ENCODE peak calls at places on chromosomes 6 and 20, in seven cellular contexts. H, F, O, L, A, W and E are unnamed samples.
A peak's percentile ranks its signal among the peaks of the same experiment; 100 is the strongest.

GRCh38 chr6:168284187-168284586 is 35.4 kb downstream of the DACT2 start:
- DNase-seq in H (no peak), F (no peak), O (no peak), L (no peak), A (no peak), W (no peak), E (no peak)

GRCh38 chr6:116511424-116512131 is at the start of gene CALHM5:
- DNase-seq in H (peak; percentile 10), F (peak; percentile 59), O (no peak), L (peak; percentile 43), A (peak; percentile 94), W (peak; percentile 61), E (peak; percentile 85)

GRCh38 chr6:148431413-148431812 is 88.8 kb downstream of the SASH1 start:
- DNase-seq in H (no peak), F (no peak), O (no peak), L (no peak), A (no peak), W (no peak), E (no peak)

GRCh38 chr6:7243188-7243942 is 69.6 kb downstream of the SSR1 start:
- DNase-seq in H (peak; percentile 54), F (peak; percentile 56), O (no peak), L (no peak), A (peak; percentile 64), W (peak; percentile 71), E (peak; percentile 78)

GRCh38 chr6:20417819-20418218 is 16.1 kb downstream of the E2F3 start:
- DNase-seq in H (no peak), F (no peak), O (no peak), L (no peak), A (no peak), W (no peak), E (no peak)

GRCh38 chr20:1440024-1440423 is 26.6 kb downstream of the NSFL1C start:
- DNase-seq in H (no peak), F (no peak), O (no peak), L (no peak), A (peak; percentile 12), W (no peak), E (peak; percentile 54)

GRCh38 chr6:116847234-116847633 is 18.4 kb upstream of the GPRC6A start:
- DNase-seq in H (peak; percentile 4), F (no peak), O (no peak), L (no peak), A (peak; percentile 41), W (peak; percentile 40), E (peak; percentile 2)

GRCh38 chr20:16020971-16021370 is 552.3 kb downstream of the KIF16B start:
- DNase-seq in H (peak; percentile 48), F (no peak), O (no peak), L (no peak), A (peak; percentile 1), W (no peak), E (peak; percentile 70)

GRCh38 chr20:37323985-37324384 is 22.0 kb upstream of the SRC start:
- DNase-seq in H (no peak), F (no peak), O (no peak), L (no peak), A (peak; percentile 92), W (no peak), E (peak; percentile 77)

GRCh38 chr20:37651932-37652331 is 41.9 kb upstream of the CTNNBL1 start:
- DNase-seq in H (peak; percentile 18), F (no peak), O (peak; percentile 71), L (peak; percentile 35), A (no peak), W (peak; percentile 36), E (no peak)

GRCh38 chr20:14142964-14143627 is 147.8 kb downstream of the MACROD2 start:
- DNase-seq in H (no peak), F (no peak), O (no peak), L (no peak), A (peak; percentile 56), W (no peak), E (peak; percentile 34)

GRCh38 chr6:88031550-88031949 is 16.1 kb upstream of the SPACA1 start:
- DNase-seq in H (no peak), F (no peak), O (no peak), L (no peak), A (no peak), W (no peak), E (peak; percentile 0)

GRCh38 chr6:111950661-111951426 is 77.6 kb upstream of the FYN start:
- DNase-seq in H (no peak), F (no peak), O (no peak), L (peak; percentile 20), A (peak; percentile 37), W (no peak), E (peak; percentile 74)

GRCh38 chr20:50799890-50800550 is 5.2 kb downstream of the BCAS4 start:
- DNase-seq in H (no peak), F (no peak), O (no peak), L (no peak), A (no peak), W (no peak), E (no peak)

GRCh38 chr20:19757973-19758887 is at the start of gene RIN2:
- DNase-seq in H (peak; percentile 98), F (peak; percentile 90), O (peak; percentile 92), L (peak; percentile 89), A (peak; percentile 87), W (peak; percentile 38), E (peak; percentile 91)

GRCh38 chr6:145368075-145368474 is 367.2 kb downstream of the EPM2A start:
- DNase-seq in H (no peak), F (no peak), O (no peak), L (no peak), A (peak; percentile 4), W (no peak), E (peak; percentile 56)

GRCh38 chr20:46293084-46293483 is 15.2 kb downstream of the CDH22 start:
- DNase-seq in H (peak; percentile 31), F (no peak), O (no peak), L (no peak), A (peak; percentile 52), W (peak; percentile 33), E (peak; percentile 30)

GRCh38 chr20:6632187-6632586 is 135.3 kb upstream of the BMP2 start:
- DNase-seq in H (no peak), F (peak; percentile 25), O (no peak), L (peak; percentile 17), A (no peak), W (peak; percentile 71), E (peak; percentile 14)

GRCh38 chr20:43662943-43663655 is 3.8 kb upstream of the MYBL2 start:
- DNase-seq in H (no peak), F (no peak), O (no peak), L (no peak), A (peak; percentile 34), W (no peak), E (peak; percentile 69)

GRCh38 chr20:59584278-59584925 is 19.9 kb upstream of the PHACTR3 start:
- DNase-seq in H (no peak), F (no peak), O (no peak), L (no peak), A (no peak), W (no peak), E (no peak)

GRCh38 chr6:29839917-29840316 is 12.3 kb downstream of the HLA-G start:
- DNase-seq in H (no peak), F (no peak), O (no peak), L (no peak), A (no peak), W (no peak), E (no peak)
- TF ChIP-seq CTCF in H (no peak), F (no peak), O (no peak), L (no peak), A (no peak), W (no peak), E (no peak)

GRCh38 chr6:122730775-122731386 is 48.6 kb upstream of the FABP7 start:
- DNase-seq in H (no peak), F (no peak), O (no peak), L (no peak), A (peak; percentile 54), W (peak; percentile 48), E (peak; percentile 65)

GRCh38 chr6:122726649-122727048 is 52.9 kb upstream of the FABP7 start:
- DNase-seq in H (no peak), F (no peak), O (no peak), L (no peak), A (peak; percentile 37), W (peak; percentile 28), E (no peak)

GRCh38 chr6:122733259-122733658 is 46.3 kb upstream of the FABP7 start:
- DNase-seq in H (no peak), F (no peak), O (no peak), L (no peak), A (no peak), W (no peak), E (no peak)

GRCh38 chr6:122734529-122735203 is 44.9 kb upstream of the FABP7 start:
- DNase-seq in H (no peak), F (no peak), O (no peak), L (no peak), A (no peak), W (no peak), E (no peak)

DNA sequence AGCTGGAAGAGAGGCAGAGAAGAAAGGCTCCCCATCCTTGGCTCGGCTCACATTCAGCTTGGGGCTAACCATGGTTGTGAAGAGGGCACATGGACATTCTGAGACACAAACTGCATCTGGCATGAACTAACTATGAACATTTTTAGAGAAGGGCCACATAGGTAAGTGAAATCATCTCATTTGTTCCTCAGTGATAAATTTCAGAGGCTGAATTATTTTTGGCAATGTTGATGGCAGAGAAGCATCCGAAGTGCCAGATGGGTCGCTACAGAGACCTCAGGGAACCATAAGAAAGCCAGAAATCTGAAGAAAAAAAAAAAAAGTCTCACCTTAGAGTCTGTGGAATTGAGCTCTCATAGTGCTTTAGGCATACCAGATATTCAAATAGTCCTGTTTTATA is 49.2 kb upstream of the FABP7 start:
- DNase-seq in H (no peak), F (no peak), O (no peak), L (no peak), A (no peak), W (no peak), E (no peak)
- H3K4me3 ChIP-seq in H (no peak overlapping the region), F (no peak overlapping the region), O (no peak overlapping the region), L (no peak overlapping the region), A (no peak overlapping the region), W (no peak overlapping the region), E (no peak overlapping the region)

DNA sequence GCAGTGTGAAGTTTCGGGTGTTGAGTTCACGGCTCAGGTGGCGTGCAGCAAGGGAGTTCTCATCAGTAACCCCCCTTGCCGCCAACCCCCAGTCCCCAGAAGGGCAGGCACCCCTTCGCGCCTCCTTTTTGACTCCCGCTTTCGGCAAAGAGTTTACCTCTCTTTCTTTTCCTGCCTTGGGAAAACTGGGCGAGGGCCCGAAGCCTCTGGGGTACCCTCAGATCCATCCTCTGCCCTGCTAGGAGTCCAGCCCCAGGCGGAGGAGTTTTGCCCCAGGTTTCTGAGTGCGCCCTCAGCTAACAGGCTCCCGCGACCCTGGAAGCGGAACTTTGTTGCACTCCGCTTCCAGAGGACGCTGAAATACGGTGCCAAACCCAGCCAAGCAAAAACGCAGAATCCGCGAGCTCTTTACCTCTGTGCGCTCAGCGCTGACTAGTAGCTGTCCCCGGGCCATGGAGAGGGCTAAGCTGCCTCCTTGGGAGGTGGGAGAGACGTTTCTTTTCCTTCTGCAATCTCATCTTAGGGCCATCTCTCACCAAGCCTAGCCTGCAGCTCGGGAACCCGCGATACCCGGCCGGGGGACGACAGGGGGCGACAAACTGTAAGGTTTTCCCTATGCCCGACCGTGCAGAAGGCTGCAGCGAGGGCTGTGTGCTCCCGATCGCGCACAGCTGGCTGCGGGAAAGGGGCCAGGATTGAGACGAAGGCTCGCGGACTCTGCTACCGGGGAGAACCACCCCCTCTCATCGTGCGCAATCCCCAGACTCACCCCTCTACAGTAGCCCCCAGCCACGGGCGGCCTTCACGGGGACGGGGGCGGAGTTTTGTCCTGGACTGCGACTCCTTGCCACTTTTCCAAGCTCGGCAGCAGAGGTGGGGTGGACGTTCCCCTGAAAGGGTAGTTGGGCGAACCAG is 2.7 kb upstream of the PAX1 start:
- DNase-seq in H (peak; percentile 69), F (no peak), O (no peak), L (peak; percentile 35), A (peak; percentile 3), W (peak; percentile 56), E (no peak)
- TF ChIP-seq CTCF in H (peak; percentile 66), F (peak; percentile 23), O (no peak), L (peak; percentile 41), A (peak; percentile 42), W (peak; percentile 66), E (peak; percentile 22)

GRCh38 chr20:5592165-5592564 is 158.0 kb upstream of the SHLD1 start:
- DNase-seq in H (no peak), F (no peak), O (no peak), L (no peak), A (no peak), W (no peak), E (no peak)
- H3K4me3 ChIP-seq in H (no peak overlapping the region), F (no peak overlapping the region), O (no peak overlapping the region), L (no peak overlapping the region), A (no peak overlapping the region), W (peak overlapping the region; percentile 30), E (no peak overlapping the region)